ENCODE peak calls at places on chromosomes 16 and 17, in seven cellular contexts. U, M, T, R, J, N and V are unnamed samples.

GRCh38 chr16:46801428-46802049 is 29.4 kb downstream of the C16orf87 start:
- ATAC-seq in U (peak), M (no peak), T (no peak), R (peak), J (peak), N (no peak), V (no peak)

GRCh38 chr16:70418993-70419318 is 19.9 kb downstream of the ST3GAL2 start:
- ATAC-seq in U (no peak), M (peak), T (no peak), R (no peak), J (no peak), N (no peak), V (peak)

GRCh38 chr17:33521784-33522183 is 228.7 kb upstream of the ASIC2 start:
- ATAC-seq in U (peak), M (no peak), T (no peak), R (peak), J (no peak), N (no peak), V (no peak)

GRCh38 chr17:20226814-20227482 is 217.8 kb downstream of the SPECC1 start:
- ATAC-seq in U (peak), M (peak), T (peak), R (peak), J (peak), N (peak), V (peak)

GRCh38 chr16:72626623-72627022 is 421.3 kb downstream of the ZFHX3 start:
- ATAC-seq in U (no peak), M (no peak), T (no peak), R (no peak), J (no peak), N (no peak), V (no peak)

GRCh38 chr17:37523715-37524219 is 34.1 kb downstream of the DUSP14 start:
- ATAC-seq in U (no peak), M (peak), T (no peak), R (no peak), J (no peak), N (no peak), V (no peak)

GRCh38 chr17:79401704-79402075 is 209.2 kb downstream of the RBFOX3 start:
- ATAC-seq in U (no peak), M (no peak), T (no peak), R (no peak), J (no peak), N (no peak), V (no peak)

GRCh38 chr16:21639493-21639892 is 12.9 kb downstream of the IGSF6 start:
- ATAC-seq in U (no peak), M (no peak), T (no peak), R (no peak), J (no peak), N (no peak), V (no peak)

GRCh38 chr16:31149894-31150890 is at the start of gene PRSS36:
- ATAC-seq in U (no peak), M (no peak), T (peak), R (no peak), J (peak), N (no peak), V (no peak)

GRCh38 chr17:18377437-18378204 is at the start of gene EVPLL:
- ATAC-seq in U (peak), M (no peak), T (peak), R (peak), J (peak), N (no peak), V (no peak)